ENCODE peak calls at places on chromosomes 12 and 14, in six cellular contexts. G is H1, P is K562, R is HepG2, D is HCT116, B is GM12878. W is an unnamed sample.

GRCh38 chr12:131829351-131829794 is 1.2 kb downstream of the MMP17 start:
- DNase-seq in G (no peak), P (no peak), R (no peak), D (no peak), B (no peak), W (no peak)

GRCh38 chr12:108805136-108805535 is 52.2 kb downstream of the SSH1 start:
- DNase-seq in G (no peak), P (no peak), R (no peak), D (no peak), B (no peak), W (no peak)

GRCh38 chr12:92208613-92209121 is 63.0 kb upstream of the BTG1 start:
- DNase-seq in G (no peak), P (no peak), R (no peak), D (no peak), B (peak), W (peak)

GRCh38 chr14:32017587-32017986 is 59.5 kb upstream of the ARHGAP5 start:
- DNase-seq in G (no peak), P (no peak), R (no peak), D (no peak), B (no peak), W (no peak)

GRCh38 chr14:67411820-67412421 is at the start of gene PLEK2:
- DNase-seq in G (peak), P (no peak), R (no peak), D (peak), B (no peak), W (no peak)

GRCh38 chr14:105914738-105915385 is 388.5 kb downstream of the TMEM121 start:
- DNase-seq in G (no peak), P (no peak), R (no peak), D (no peak), B (no peak), W (no peak)

GRCh38 chr12:76685246-76685678 is 78.7 kb upstream of the ZDHHC17 start:
- DNase-seq in G (no peak), P (no peak), R (no peak), D (no peak), B (no peak), W (peak)

GRCh38 chr14:72788255-72788654 is 105.6 kb downstream of the DPF3 start:
- DNase-seq in G (no peak), P (no peak), R (no peak), D (no peak), B (no peak), W (no peak)

GRCh38 chr12:1830981-1831930 is 10.9 kb downstream of the LRTM2 start:
- DNase-seq in G (peak), P (peak), R (peak), D (no peak), B (no peak), W (peak)

GRCh38 chr12:132812631-132813305 is 15.9 kb downstream of the GOLGA3 start:
- DNase-seq in G (no peak), P (no peak), R (no peak), D (no peak), B (no peak), W (no peak)

GRCh38 chr14:63470877-63471565 is 72.2 kb downstream of the PPP2R5E start:
- DNase-seq in G (no peak), P (no peak), R (peak), D (peak), B (peak), W (peak)

GRCh38 chr12:30694971-30695326 is 720 bp downstream of the IPO8 start:
- DNase-seq in G (peak), P (peak), R (peak), D (peak), B (no peak), W (peak)

GRCh38 chr12:87793134-87793533 is 236.1 kb downstream of the C12orf50 start:
- DNase-seq in G (no peak), P (no peak), R (no peak), D (no peak), B (no peak), W (no peak)

GRCh38 chr14:34036319-34036761 is 85.5 kb upstream of the EGLN3 start:
- DNase-seq in G (no peak), P (no peak), R (no peak), D (no peak), B (no peak), W (no peak)

GRCh38 chr12:103627189-103627855 is 40.2 kb downstream of the STAB2 start:
- DNase-seq in G (no peak), P (no peak), R (no peak), D (no peak), B (no peak), W (no peak)

GRCh38 chr14:46840971-46841729 is 189.6 kb upstream of the RPL10L start:
- DNase-seq in G (no peak), P (no peak), R (no peak), D (no peak), B (no peak), W (no peak)

GRCh38 chr12:14408208-14408607 is 42.7 kb downstream of the ATF7IP start:
- DNase-seq in G (no peak), P (peak), R (no peak), D (no peak), B (no peak), W (peak)

GRCh38 chr12:130765186-130765659 is 49.1 kb upstream of the RIMBP2 start:
- DNase-seq in G (no peak), P (peak), R (no peak), D (peak), B (no peak), W (peak)

DNA sequence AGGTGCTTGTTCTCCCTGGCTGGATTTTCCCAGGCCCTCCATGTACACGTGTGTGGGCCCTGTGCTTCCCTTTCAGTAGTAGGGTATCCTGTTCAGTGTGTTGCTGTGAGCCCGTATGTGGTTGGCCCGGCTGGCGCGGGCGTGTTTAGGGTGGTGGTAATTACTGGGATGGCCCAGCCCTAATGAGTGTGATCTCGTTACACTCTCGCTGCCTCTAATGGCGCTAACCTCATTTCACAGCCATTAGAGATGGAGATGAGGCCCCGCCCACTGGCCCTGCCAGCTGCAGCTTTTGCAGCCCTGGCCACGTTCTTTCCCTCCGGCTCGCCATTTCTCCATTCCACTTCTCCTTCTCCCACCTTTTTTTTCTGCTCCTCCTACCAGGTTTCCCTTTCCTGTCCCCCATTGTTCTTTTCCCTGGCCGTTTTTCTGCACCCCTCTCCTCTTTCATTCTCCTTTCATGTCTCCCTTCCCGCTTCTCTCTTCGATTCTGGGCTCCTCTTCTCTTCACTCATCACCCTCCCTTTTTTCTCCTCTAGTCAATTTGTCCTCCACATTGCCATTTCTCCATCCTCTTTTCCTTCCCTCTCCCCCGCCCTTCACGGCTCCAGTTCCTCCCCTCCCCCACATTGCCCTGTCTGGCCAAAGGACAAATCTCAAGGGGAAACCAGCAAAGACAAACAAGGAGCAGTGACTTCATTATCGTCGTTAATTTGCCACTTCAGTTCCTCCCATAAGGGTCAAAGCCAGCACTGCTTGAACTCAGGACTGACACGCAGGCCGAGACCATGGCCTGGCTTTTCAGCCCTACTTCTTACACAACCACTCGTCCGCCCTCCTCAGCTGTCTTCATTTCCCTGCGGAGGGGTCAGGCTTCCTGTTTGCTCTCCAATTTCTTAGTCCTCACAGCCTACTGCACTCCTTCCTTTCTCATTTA is 6.8 kb downstream of the ZFHX2 start:
- DNase-seq in G (peak), P (peak), R (no peak), D (no peak), B (no peak), W (no peak)
- TF ChIP-seq MAX in G (peak), P (no peak), R (no peak), D (no peak), B (no peak), W (no peak)

GRCh38 chr12:53938276-53939140 is at the start of gene HOXC13:
- DNase-seq in G (peak), P (peak), R (peak), D (peak), B (no peak), W (no peak)
- TF ChIP-seq POLR2AphosphoS5 in G (no peak), P (no peak), R (no peak), D (no peak), B (no peak), W (no peak)

DNA sequence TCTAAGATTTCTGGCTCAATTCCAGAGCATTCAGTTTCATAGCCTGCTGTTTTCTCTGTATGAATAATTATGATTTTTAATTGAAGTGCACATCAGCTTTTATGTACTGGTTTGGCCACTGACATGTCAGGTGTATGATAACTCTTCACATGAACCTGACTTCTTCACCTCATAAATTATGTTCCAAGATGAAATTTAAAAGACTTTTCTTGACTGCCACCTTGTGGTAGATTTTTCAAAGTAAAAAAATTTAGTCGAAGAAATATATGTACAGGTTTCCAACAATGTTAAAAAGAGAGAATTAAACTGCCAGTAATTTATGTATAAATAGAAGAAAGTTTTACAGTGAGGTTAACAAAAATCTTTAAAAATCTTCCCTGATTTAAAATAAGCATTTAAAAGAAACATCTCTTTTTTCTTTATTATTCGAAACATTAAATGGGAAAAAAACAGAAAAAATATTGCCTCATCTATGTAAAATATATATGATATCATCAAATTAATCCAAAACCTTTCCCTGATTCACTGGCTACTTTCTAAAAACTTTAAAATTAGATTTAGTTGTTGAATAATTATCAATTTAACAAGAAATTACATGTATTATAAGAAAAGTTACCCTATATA is 124.9 kb upstream of the ATXN7L3B start:
- DNase-seq in G (no peak), P (peak), R (peak), D (peak), B (no peak), W (peak)
- TF ChIP-seq MAX in G (no peak), P (no peak), R (no peak), D (no peak), B (no peak), W (no peak)

GRCh38 chr12:47944685-47945340 is 18.6 kb upstream of the TMEM106C start:
- DNase-seq in G (no peak), P (no peak), R (no peak), D (no peak), B (no peak), W (no peak)
- TF ChIP-seq POLR2AphosphoS5 in G (no peak), P (no peak), R (no peak), D (no peak), B (no peak), W (no peak)

GRCh38 chr12:49557917-49558215 is 10.1 kb downstream of the MCRS1 start:
- DNase-seq in G (no peak), P (no peak), R (no peak), D (no peak), B (no peak), W (no peak)
- TF ChIP-seq MAX in G (no peak), P (no peak), R (no peak), D (no peak), B (no peak), W (no peak)